ENCODE peak calls at places on chromosomes 2 and 18, in four cellular contexts. One of them, this sample, is unnamed.

GRCh38 chr18:5546660-5547059 is 2.9 kb upstream of the EPB41L3 start:
- DNase-seq in WERI-Rb-1: peak; percentile 42
- DNase-seq in choroid plexus epithelial cell: peak; percentile 92
- DNase-seq in NB4: peak; percentile 19
- DNase-seq in this sample: no peak

GRCh38 chr18:39938678-39939077 is 2016.4 kb upstream of the PIK3C3 start:
- DNase-seq in WERI-Rb-1: no peak
- DNase-seq in choroid plexus epithelial cell: no peak
- DNase-seq in NB4: no peak
- DNase-seq in this sample: no peak

GRCh38 chr18:36539674-36540073 is 242.2 kb downstream of the FHOD3 start:
- DNase-seq in WERI-Rb-1: no peak
- DNase-seq in choroid plexus epithelial cell: no peak
- DNase-seq in NB4: no peak
- DNase-seq in this sample: no peak

GRCh38 chr2:119480184-119480583 is 44.1 kb downstream of the SCTR start:
- DNase-seq in WERI-Rb-1: no peak
- DNase-seq in choroid plexus epithelial cell: no peak
- DNase-seq in NB4: no peak
- DNase-seq in this sample: no peak

GRCh38 chr2:1626271-1626681 is 118.0 kb downstream of the PXDN start:
- DNase-seq in WERI-Rb-1: peak; percentile 7
- DNase-seq in choroid plexus epithelial cell: peak; percentile 39
- DNase-seq in NB4: no peak
- DNase-seq in this sample: no peak

GRCh38 chr2:23566236-23567142 is 181.5 kb downstream of the KLHL29 start:
- DNase-seq in WERI-Rb-1: peak; percentile 79
- DNase-seq in choroid plexus epithelial cell: peak; percentile 39
- DNase-seq in NB4: peak; percentile 49
- DNase-seq in this sample: no peak

GRCh38 chr2:237910576-237911362 is 51.3 kb downstream of the RAMP1 start:
- DNase-seq in WERI-Rb-1: no peak
- DNase-seq in choroid plexus epithelial cell: no peak
- DNase-seq in NB4: no peak
- DNase-seq in this sample: no peak

GRCh38 chr2:148524519-148524919 is 120.0 kb upstream of the EPC2 start:
- DNase-seq in WERI-Rb-1: no peak
- DNase-seq in choroid plexus epithelial cell: no peak
- DNase-seq in NB4: no peak
- DNase-seq in this sample: no peak

GRCh38 chr2:35461406-35461805 is 894.2 kb upstream of the CRIM1 start:
- DNase-seq in WERI-Rb-1: no peak
- DNase-seq in choroid plexus epithelial cell: no peak
- DNase-seq in NB4: no peak
- DNase-seq in this sample: no peak

GRCh38 chr2:73952499-73953446 is 26.1 kb downstream of the DGUOK start:
- DNase-seq in WERI-Rb-1: no peak
- DNase-seq in choroid plexus epithelial cell: peak; percentile 57
- DNase-seq in NB4: peak; percentile 68
- DNase-seq in this sample: peak; percentile 20

GRCh38 chr18:70421471-70421870 is 132.6 kb downstream of the SOCS6 start:
- DNase-seq in WERI-Rb-1: no peak
- DNase-seq in choroid plexus epithelial cell: peak; percentile 24
- DNase-seq in NB4: no peak
- DNase-seq in this sample: no peak

GRCh38 chr18:47779381-47779780 is 151.1 kb downstream of the SMAD2 start:
- DNase-seq in WERI-Rb-1: no peak
- DNase-seq in choroid plexus epithelial cell: no peak
- DNase-seq in NB4: no peak
- DNase-seq in this sample: no peak

GRCh38 chr2:240458044-240458899 is 22.8 kb downstream of the GPC1 start:
- DNase-seq in WERI-Rb-1: no peak
- DNase-seq in choroid plexus epithelial cell: no peak
- DNase-seq in NB4: no peak
- DNase-seq in this sample: peak; percentile 41

GRCh38 chr2:116952254-116952653 is 862.2 kb upstream of the DDX18 start:
- DNase-seq in WERI-Rb-1: no peak
- DNase-seq in choroid plexus epithelial cell: no peak
- DNase-seq in NB4: peak; percentile 26
- DNase-seq in this sample: no peak

GRCh38 chr2:217573565-217573964 is 429.2 kb downstream of the TNS1 start:
- DNase-seq in WERI-Rb-1: no peak
- DNase-seq in choroid plexus epithelial cell: peak; percentile 70
- DNase-seq in NB4: no peak
- DNase-seq in this sample: no peak

GRCh38 chr2:167783266-167784070 is 463.9 kb downstream of the STK39 start:
- DNase-seq in WERI-Rb-1: peak; percentile 73
- DNase-seq in choroid plexus epithelial cell: peak; percentile 33
- DNase-seq in NB4: no peak
- DNase-seq in this sample: peak; percentile 18

GRCh38 chr18:8996771-8997432 is 105.6 kb upstream of the NDUFV2 start:
- DNase-seq in WERI-Rb-1: no peak
- DNase-seq in choroid plexus epithelial cell: peak; percentile 32
- DNase-seq in NB4: peak; percentile 82
- DNase-seq in this sample: no peak

GRCh38 chr2:65475000-65475399 is 42.6 kb upstream of the SPRED2 start:
- DNase-seq in WERI-Rb-1: no peak
- DNase-seq in choroid plexus epithelial cell: no peak
- DNase-seq in NB4: no peak
- DNase-seq in this sample: no peak

GRCh38 chr18:77653792-77654191 is 404.1 kb downstream of the GALR1 start:
- DNase-seq in WERI-Rb-1: no peak
- DNase-seq in choroid plexus epithelial cell: no peak
- DNase-seq in NB4: no peak
- DNase-seq in this sample: no peak

GRCh38 chr2:171069286-171069956 is 91.3 kb downstream of the TLK1 start:
- DNase-seq in WERI-Rb-1: no peak
- DNase-seq in choroid plexus epithelial cell: no peak
- DNase-seq in NB4: no peak
- DNase-seq in this sample: no peak

GRCh38 chr18:76518543-76519155 is 23.6 kb upstream of the ZNF516 start:
- DNase-seq in WERI-Rb-1: no peak
- DNase-seq in choroid plexus epithelial cell: peak; percentile 63
- DNase-seq in NB4: peak; percentile 37
- DNase-seq in this sample: peak; percentile 50

GRCh38 chr2:20423847-20424246 is 23.0 kb upstream of the RHOB start:
- DNase-seq in WERI-Rb-1: peak; percentile 4
- DNase-seq in choroid plexus epithelial cell: no peak
- DNase-seq in NB4: no peak
- DNase-seq in this sample: no peak

GRCh38 chr2:878245-878930 is 72.3 kb upstream of the SNTG2 start:
- DNase-seq in WERI-Rb-1: no peak
- DNase-seq in choroid plexus epithelial cell: no peak
- DNase-seq in NB4: no peak
- DNase-seq in this sample: no peak

GRCh38 chr2:111898703-111899514 is 502 bp downstream of the MERTK start:
- DNase-seq in WERI-Rb-1: no peak
- DNase-seq in choroid plexus epithelial cell: no peak
- DNase-seq in NB4: peak; percentile 79
- DNase-seq in this sample: no peak

GRCh38 chr2:61620244-61621159 is 82.3 kb upstream of the XPO1 start:
- DNase-seq in WERI-Rb-1: no peak
- DNase-seq in choroid plexus epithelial cell: peak; percentile 87
- DNase-seq in NB4: peak; percentile 76
- DNase-seq in this sample: no peak

GRCh38 chr2:47069628-47070154 is 85.4 kb downstream of the STPG4 start:
- DNase-seq in WERI-Rb-1: no peak
- DNase-seq in choroid plexus epithelial cell: no peak
- DNase-seq in NB4: no peak
- DNase-seq in this sample: peak; percentile 58

GRCh38 chr2:174632847-174633620 is 35.4 kb upstream of the WIPF1 start:
- DNase-seq in WERI-Rb-1: no peak
- DNase-seq in choroid plexus epithelial cell: peak; percentile 58
- DNase-seq in NB4: peak; percentile 69
- DNase-seq in this sample: no peak

GRCh38 chr2:49686897-49687442 is 532.7 kb upstream of the FSHR start:
- DNase-seq in WERI-Rb-1: no peak
- DNase-seq in choroid plexus epithelial cell: no peak
- DNase-seq in NB4: no peak
- DNase-seq in this sample: no peak

GRCh38 chr2:129913695-129914495 is 65.6 kb upstream of the RAB6C start:
- DNase-seq in WERI-Rb-1: no peak
- DNase-seq in choroid plexus epithelial cell: no peak
- DNase-seq in NB4: no peak
- DNase-seq in this sample: no peak

GRCh38 chr2:222040333-222040732 is 258.5 kb downstream of the PAX3 start:
- DNase-seq in WERI-Rb-1: no peak
- DNase-seq in choroid plexus epithelial cell: no peak
- DNase-seq in NB4: no peak
- DNase-seq in this sample: no peak

GRCh38 chr2:222034058-222034457 is 264.7 kb downstream of the PAX3 start:
- DNase-seq in WERI-Rb-1: no peak
- DNase-seq in choroid plexus epithelial cell: no peak
- DNase-seq in NB4: no peak
- DNase-seq in this sample: no peak

GRCh38 chr2:222037211-222037610 is 261.6 kb downstream of the PAX3 start:
- DNase-seq in WERI-Rb-1: no peak
- DNase-seq in choroid plexus epithelial cell: no peak
- DNase-seq in NB4: no peak
- DNase-seq in this sample: no peak

GRCh38 chr2:222039821-222040220 is 259.0 kb downstream of the PAX3 start:
- DNase-seq in WERI-Rb-1: no peak
- DNase-seq in choroid plexus epithelial cell: no peak
- DNase-seq in NB4: no peak
- DNase-seq in this sample: no peak

DNA sequence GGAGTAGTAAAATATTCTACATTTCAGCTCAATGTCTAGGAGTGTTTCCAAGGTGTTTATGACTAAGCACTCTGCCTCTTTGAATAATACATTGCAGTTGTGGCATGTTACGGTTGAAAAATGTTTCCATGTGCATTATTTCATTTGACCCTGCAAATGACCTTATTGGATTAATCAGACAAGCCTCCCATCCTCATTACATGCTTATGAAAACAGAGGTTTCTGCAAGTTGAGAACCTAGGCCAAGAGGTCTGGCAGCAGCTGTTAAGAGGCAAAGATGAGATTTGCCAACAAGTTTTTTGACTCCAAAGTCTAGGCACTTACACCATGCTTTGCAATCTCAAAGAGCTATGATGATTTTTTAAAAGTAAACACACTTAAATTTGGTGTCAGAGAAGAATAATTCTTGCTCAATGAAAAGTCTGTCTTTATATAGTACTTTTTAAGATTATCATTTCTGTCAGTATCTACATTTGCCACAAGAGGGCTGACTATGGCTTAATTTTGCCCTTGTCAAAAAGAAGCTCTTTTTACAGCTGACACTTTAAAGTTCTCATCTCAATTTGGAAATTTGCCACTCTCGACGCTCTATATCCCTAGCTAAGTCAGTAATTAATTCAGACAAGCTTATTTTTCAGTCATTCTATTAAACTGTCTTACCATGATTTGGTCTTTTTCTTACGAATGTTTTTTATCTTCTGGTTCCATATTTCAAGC is 260.6 kb downstream of the PAX3 start:
- DNase-seq in WERI-Rb-1: no peak
- DNase-seq in choroid plexus epithelial cell: peak; percentile 34
- DNase-seq in NB4: peak; percentile 40
- DNase-seq in this sample: no peak
- TF ChIP-seq CTCF in WERI-Rb-1: peak; percentile 3
- TF ChIP-seq CTCF in choroid plexus epithelial cell: peak; percentile 48
- TF ChIP-seq CTCF in NB4: peak; percentile 24
- TF ChIP-seq CTCF in this sample: peak; percentile 26

GRCh38 chr2:68251187-68251854 is 1.0 kb downstream of the PPP3R1 start:
- DNase-seq in WERI-Rb-1: peak; percentile 82
- DNase-seq in choroid plexus epithelial cell: peak; percentile 87
- DNase-seq in NB4: peak; percentile 93
- DNase-seq in this sample: peak; percentile 75
- TF ChIP-seq CTCF in WERI-Rb-1: peak; percentile 78
- TF ChIP-seq CTCF in choroid plexus epithelial cell: peak; percentile 82
- TF ChIP-seq CTCF in NB4: peak; percentile 75
- TF ChIP-seq CTCF in this sample: peak; percentile 69

GRCh38 chr2:86623549-86624547 is at the start of gene RNF103:
- DNase-seq in WERI-Rb-1: peak; percentile 96
- DNase-seq in choroid plexus epithelial cell: peak; percentile 91
- DNase-seq in NB4: peak; percentile 95
- DNase-seq in this sample: peak; percentile 98
- TF ChIP-seq CTCF in WERI-Rb-1: no peak
- TF ChIP-seq CTCF in choroid plexus epithelial cell: no peak
- TF ChIP-seq CTCF in NB4: no peak
- TF ChIP-seq CTCF in this sample: no peak

GRCh38 chr2:221264318-221264717 is 307.8 kb downstream of the EPHA4 start:
- DNase-seq in WERI-Rb-1: no peak
- DNase-seq in choroid plexus epithelial cell: no peak
- DNase-seq in NB4: no peak
- DNase-seq in this sample: no peak
- TF ChIP-seq CTCF in WERI-Rb-1: peak; percentile 12
- TF ChIP-seq CTCF in choroid plexus epithelial cell: no peak
- TF ChIP-seq CTCF in NB4: no peak
- TF ChIP-seq CTCF in this sample: no peak

DNA sequence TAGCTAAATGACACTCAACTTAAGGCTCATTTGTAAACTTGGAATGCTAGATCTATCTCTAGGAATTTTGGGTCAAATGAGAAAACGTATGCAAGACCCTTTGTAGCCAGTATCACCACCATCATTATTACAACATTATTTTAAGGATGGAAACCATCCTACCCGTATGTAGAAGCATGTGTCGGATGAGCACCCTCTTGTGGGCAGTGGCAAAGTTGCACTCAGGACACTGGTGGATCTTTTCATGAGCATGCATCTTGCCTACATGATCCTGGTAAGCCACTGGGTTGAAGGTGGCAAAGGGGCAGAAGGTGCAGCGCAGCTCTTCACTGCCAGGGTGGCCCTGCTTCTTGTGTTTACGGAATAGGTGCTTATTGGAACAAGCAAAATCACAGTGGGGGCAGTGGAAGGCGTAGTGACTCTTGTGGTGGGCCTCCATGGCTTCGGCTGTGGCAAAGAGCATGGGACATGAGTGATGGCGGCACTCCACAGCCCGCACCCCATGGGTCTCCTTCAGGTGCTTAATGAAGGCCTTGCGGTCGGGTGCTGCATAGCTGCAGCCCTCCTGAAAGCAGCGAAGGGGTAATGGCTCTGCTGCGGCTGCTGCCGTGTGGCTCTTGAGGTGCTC is 10.8 kb downstream of the ZNF142 start:
- DNase-seq in WERI-Rb-1: peak; percentile 57
- DNase-seq in choroid plexus epithelial cell: peak; percentile 86
- DNase-seq in NB4: peak; percentile 80
- DNase-seq in this sample: peak; percentile 47
- TF ChIP-seq CTCF in WERI-Rb-1: peak; percentile 89
- TF ChIP-seq CTCF in choroid plexus epithelial cell: peak; percentile 93
- TF ChIP-seq CTCF in NB4: peak; percentile 96
- TF ChIP-seq CTCF in this sample: peak; percentile 83

DNA sequence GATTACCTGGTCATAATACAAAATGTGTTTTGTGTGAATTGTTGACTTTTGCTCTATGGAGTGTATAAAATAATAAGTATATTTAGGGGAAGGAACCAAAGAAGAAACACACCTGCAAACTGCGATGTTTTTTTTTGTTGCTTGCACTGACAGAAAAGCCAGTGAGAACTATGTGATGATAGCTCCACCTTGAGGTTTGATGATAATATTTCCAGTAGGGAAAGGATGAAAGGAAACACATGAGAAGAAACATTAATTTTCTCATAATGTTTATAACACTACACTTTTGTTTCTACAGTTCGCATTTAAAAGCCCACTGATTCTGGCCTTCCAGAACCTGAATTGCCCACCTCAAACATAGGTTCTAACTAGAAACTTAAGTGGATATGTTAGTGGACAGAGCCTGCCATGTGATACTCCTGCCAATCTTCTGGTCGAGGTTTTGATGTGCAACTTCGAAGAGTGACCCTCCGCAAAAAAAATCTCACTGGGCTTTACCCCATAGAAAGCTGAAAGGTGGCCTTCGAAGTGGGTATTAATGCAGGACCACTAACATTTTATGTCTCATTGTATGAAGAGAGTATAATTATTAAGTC is 476.4 kb upstream of the SPHKAP start:
- DNase-seq in WERI-Rb-1: no peak
- DNase-seq in choroid plexus epithelial cell: peak; percentile 76
- DNase-seq in NB4: peak; percentile 43
- DNase-seq in this sample: no peak
- TF ChIP-seq CTCF in WERI-Rb-1: peak; percentile 18
- TF ChIP-seq CTCF in choroid plexus epithelial cell: peak; percentile 61
- TF ChIP-seq CTCF in NB4: peak; percentile 11
- TF ChIP-seq CTCF in this sample: peak; percentile 14